ENCODE peak calls at places on chromosomes 13 and 19, in eight cellular contexts. Q is tibial artery, Y is OCI-LY7, B is IMR-90, I is adrenal gland, C is Panc1, U is heart left ventricle, W is HCT116. V is an unnamed sample.

GRCh38 chr19:43306097-43306496 is 36.8 kb upstream of the PSG9 start:
- DNase-seq in U (no peak), W (no peak), Y (no peak), Q (no peak), C (no peak), I (no peak), B (no peak), V (no peak)

GRCh38 chr19:2365201-2365970 is 5.3 kb downstream of the TMPRSS9 start:
- DNase-seq in W (no peak), U (no peak), I (no peak), B (no peak), C (no peak), Q (no peak), Y (no peak), V (peak)

GRCh38 chr13:74794582-74794981 is 660.4 kb upstream of the KLF12 start:
- DNase-seq in C (no peak), W (no peak), Y (no peak), U (no peak), B (no peak), Q (no peak), I (no peak), V (no peak)

GRCh38 chr13:34156841-34157365 is 339.0 kb downstream of the RFC3 start:
- DNase-seq in Q (peak), C (peak), Y (no peak), W (peak), B (peak), U (peak), I (peak), V (peak)

GRCh38 chr13:111175948-111176347 is 60.8 kb downstream of the ARHGEF7 start:
- DNase-seq in I (no peak), W (no peak), Y (no peak), B (no peak), C (no peak), U (no peak), Q (no peak), V (no peak)

GRCh38 chr13:26759907-26760834 is at the start of gene GPR12:
- DNase-seq in C (no peak), U (no peak), B (no peak), Y (no peak), Q (no peak), I (no peak), W (no peak), V (no peak)

GRCh38 chr19:46697142-46697960 is 19.6 kb downstream of the PRKD2 start:
- DNase-seq in C (no peak), B (peak), U (peak), Y (peak), I (peak), W (peak), Q (peak), V (peak)

GRCh38 chr19:45577111-45577905 is 7.3 kb downstream of the OPA3 start:
- DNase-seq in W (no peak), C (no peak), U (peak), I (peak), Y (no peak), B (peak), Q (no peak), V (no peak)

GRCh38 chr19:58063712-58064111 is 4.6 kb downstream of the ZNF135 start:
- DNase-seq in C (no peak), Q (no peak), W (no peak), U (no peak), B (no peak), I (no peak), Y (no peak), V (no peak)

GRCh38 chr13:36674337-36675212 is 755 bp downstream of the SERTM1 start:
- DNase-seq in Q (no peak), U (no peak), B (no peak), W (no peak), Y (no peak), C (no peak), I (no peak), V (no peak)

GRCh38 chr19:2477141-2477710 is 1.3 kb downstream of the GADD45B start:
- DNase-seq in Y (peak), B (peak), C (no peak), W (no peak), Q (peak), U (peak), I (peak), V (no peak)

GRCh38 chr19:29745253-29745652 is 30.2 kb upstream of the C19orf12 start:
- DNase-seq in Y (no peak), U (no peak), Q (no peak), W (no peak), C (no peak), I (no peak), B (no peak), V (peak)

GRCh38 chr19:14440049-14440448 is 6.9 kb downstream of the PKN1 start:
- DNase-seq in W (no peak), Q (peak), C (no peak), B (no peak), I (peak), Y (peak), U (peak), V (peak)

GRCh38 chr13:55653497-55653896 is 1487.2 kb upstream of the PRR20A start:
- DNase-seq in Y (no peak), Q (no peak), W (no peak), I (no peak), C (no peak), B (no peak), U (no peak), V (no peak)

DNA sequence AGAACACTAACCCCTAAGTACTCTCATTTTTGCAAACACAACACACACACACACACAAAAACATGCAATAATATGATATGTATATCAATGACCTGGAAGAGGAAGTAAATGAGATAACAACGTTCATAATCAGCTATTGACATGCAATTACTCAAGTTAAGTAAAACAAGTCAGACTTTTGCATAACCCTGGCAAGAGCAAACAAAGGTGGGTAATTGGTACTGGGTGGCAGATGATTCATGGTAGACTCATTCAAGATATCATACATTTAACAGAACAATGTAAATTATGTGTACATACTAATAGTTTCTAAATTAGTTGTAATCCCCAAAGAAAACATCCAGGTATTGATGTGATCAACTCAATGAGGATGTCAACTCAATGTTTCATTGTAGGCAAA is 508.8 kb downstream of the DACH1 start:
- DNase-seq in I (no peak), Y (no peak), W (no peak), Q (no peak), B (no peak), U (no peak), C (no peak), V (no peak)
- H3K27ac ChIP-seq in I (no peak), Y (no peak), W (no peak), Q (no peak), B (no peak), U (no peak), C (no peak), V (no peak)

GRCh38 chr19:5299137-5299536 is 41.5 kb downstream of the PTPRS start:
- DNase-seq in U (no peak), I (no peak), Y (no peak), C (no peak), B (no peak), W (no peak), Q (no peak), V (no peak)

GRCh38 chr19:5297272-5297669 is 43.3 kb downstream of the PTPRS start:
- DNase-seq in U (no peak), B (no peak), Y (no peak), W (no peak), C (no peak), Q (no peak), I (no peak), V (no peak)

GRCh38 chr19:5296021-5296420 is 44.6 kb downstream of the PTPRS start:
- DNase-seq in B (no peak), Y (no peak), C (no peak), U (no peak), Q (no peak), I (no peak), W (no peak), V (no peak)

GRCh38 chr19:5296457-5297271 is 43.9 kb downstream of the PTPRS start:
- DNase-seq in I (no peak), Y (no peak), C (no peak), B (no peak), U (no peak), Q (no peak), W (no peak), V (no peak)

DNA sequence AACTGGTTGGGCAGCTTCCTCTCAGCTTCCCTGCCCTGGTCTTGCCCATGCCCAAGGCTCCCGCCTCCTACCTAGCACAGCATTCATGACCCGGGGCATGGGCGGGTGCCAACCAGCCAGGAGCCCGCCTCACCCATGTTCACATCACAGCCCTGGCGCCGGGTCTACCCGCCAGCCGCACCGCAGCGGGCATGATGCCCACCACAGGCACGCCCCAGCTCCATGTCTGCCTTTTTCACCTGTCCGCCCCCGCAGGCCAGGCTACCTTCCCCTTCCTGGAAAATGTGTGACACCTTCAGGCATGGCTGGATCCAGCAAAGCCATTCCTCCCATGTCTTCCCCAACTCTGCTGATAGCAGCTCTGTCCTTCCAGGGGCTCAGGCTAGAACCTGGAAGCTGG is 42.1 kb downstream of the PTPRS start:
- DNase-seq in Y (no peak), Q (no peak), W (no peak), U (no peak), B (no peak), I (no peak), C (no peak), V (no peak)
- H3K27ac ChIP-seq in Y (no peak), Q (no peak), W (no peak), U (no peak), B (no peak), I (no peak), C (no peak), V (no peak)

DNA sequence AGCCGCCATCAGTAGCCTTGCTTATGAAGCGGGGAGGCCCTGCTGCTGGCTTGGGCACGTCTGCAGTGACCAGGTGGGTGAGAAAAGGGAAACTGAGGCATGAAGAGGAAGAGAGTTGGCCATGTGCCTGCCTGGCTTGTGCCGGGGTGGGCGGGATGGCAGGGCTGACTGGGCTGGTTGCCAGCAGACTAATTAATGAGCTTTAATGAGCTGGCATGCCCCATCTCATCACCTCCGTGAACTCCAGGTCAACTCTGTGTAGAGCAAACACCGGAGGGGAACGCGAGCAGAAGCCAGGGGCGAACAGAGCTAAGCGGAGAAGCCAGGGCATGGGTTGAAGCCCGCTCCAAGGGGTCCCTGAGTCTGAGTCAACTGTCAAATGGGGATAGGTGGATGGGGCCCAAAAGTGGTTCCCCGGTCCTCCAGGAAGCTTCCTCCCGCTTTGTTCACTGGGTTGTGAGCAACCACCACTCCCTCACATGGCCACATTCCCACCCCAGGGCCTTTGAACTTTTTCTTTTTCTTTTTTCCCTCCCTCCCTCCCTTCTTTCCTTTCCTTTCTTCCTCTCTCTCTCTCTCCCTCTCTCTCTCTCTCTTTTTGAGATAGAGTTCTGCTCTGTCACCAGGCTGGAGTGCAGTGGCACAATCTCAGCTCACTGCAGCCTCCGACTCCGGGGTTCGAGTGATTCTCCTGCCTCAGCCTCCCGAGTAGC is 8.7 kb downstream of the NR2F6 start:
- DNase-seq in I (no peak), B (no peak), Y (no peak), W (no peak), C (no peak), U (no peak), Q (no peak), V (no peak)
- H3K27ac ChIP-seq in I (peak), B (no peak), Y (peak), W (peak), C (peak), U (no peak), Q (peak), V (no peak)

DNA sequence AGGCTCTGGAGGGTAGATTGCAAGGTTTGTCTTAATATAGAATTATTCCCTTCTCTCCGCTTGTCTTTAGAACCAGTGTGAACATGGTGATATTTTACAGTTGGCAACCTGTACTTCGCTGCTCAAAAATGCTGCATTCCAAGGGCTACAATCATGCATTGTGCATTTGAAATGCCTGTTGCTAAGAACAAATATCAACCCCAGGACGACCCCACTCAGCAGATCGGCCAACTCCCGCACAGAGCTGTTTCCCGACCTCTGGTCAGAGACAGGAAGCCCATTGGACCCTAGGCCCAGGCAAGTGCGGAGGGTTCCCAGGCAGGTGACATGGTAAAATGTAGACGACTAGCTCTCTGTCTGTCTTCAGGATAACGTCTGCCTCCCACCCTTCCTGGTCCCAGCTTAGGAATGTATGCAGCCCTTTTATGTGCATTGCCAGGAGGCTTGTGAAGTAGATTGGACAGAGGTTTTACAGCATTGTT is 263.5 kb downstream of the FOXO1 start:
- DNase-seq in I (peak), W (no peak), U (no peak), C (no peak), Q (no peak), Y (no peak), B (peak), V (peak)
- H3K27ac ChIP-seq in I (peak), W (peak), U (no peak), C (no peak), Q (peak), Y (no peak), B (peak), V (peak)

GRCh38 chr19:49554701-49555181 is 25.6 kb downstream of the NOSIP start:
- DNase-seq in U (peak), Q (no peak), W (no peak), C (no peak), B (no peak), I (peak), Y (no peak), V (no peak)

GRCh38 chr19:49551531-49551930 is 23.7 kb downstream of the RCN3 start:
- DNase-seq in W (no peak), C (no peak), Y (no peak), I (no peak), U (no peak), Q (no peak), B (no peak), V (no peak)

GRCh38 chr19:49555600-49556411 is 24.6 kb downstream of the NOSIP start:
- DNase-seq in Y (peak), U (peak), W (peak), I (peak), Q (peak), B (no peak), C (no peak), V (peak)

GRCh38 chr19:49552749-49553148 is 24.9 kb downstream of the RCN3 start:
- DNase-seq in W (no peak), Q (no peak), U (no peak), I (no peak), C (no peak), B (no peak), Y (no peak), V (no peak)

DNA sequence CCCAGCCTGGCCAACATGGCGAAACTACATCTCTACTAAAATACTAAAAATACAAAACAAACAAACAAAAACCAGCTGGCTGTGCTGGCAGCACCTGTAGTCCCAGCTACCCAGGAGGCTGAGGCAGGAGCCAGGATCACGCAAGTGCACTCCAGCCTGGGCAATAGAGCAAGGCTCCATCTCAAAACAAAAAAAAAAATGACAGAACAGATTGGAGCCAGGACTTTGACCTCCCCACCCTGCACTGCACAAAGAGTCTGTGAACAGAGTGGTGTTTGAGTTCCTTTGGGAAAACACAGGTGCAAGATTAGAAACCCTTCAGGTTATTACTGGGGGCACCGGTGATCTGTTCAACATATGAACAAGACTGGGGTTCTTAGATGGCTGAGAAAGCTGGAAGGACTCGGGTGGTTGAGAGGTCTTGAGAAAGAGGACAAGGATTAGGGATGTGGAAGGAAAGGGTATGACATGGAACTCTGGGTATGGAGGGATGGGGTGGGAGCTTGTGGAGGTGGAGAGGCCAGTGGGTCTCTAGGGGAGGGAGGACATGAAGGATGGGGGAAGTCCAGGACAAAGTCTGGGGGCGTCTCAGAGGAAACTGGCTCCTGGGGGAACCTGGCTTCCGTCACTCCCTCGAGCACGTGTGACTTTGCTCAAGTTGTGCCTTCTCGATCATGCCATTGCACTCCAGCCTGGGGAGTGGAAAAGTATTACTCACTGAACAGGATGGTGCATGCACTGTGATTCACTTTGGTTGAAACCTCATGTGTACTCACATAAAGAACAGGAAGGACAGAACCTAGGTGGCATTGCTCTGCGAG is 25.9 kb downstream of the RCN3 start:
- DNase-seq in W (no peak), C (no peak), Q (no peak), I (peak), Y (no peak), B (peak), U (no peak), V (no peak)
- H3K27ac ChIP-seq in W (no peak), C (no peak), Q (no peak), I (peak), Y (no peak), B (no peak), U (no peak), V (no peak)

DNA sequence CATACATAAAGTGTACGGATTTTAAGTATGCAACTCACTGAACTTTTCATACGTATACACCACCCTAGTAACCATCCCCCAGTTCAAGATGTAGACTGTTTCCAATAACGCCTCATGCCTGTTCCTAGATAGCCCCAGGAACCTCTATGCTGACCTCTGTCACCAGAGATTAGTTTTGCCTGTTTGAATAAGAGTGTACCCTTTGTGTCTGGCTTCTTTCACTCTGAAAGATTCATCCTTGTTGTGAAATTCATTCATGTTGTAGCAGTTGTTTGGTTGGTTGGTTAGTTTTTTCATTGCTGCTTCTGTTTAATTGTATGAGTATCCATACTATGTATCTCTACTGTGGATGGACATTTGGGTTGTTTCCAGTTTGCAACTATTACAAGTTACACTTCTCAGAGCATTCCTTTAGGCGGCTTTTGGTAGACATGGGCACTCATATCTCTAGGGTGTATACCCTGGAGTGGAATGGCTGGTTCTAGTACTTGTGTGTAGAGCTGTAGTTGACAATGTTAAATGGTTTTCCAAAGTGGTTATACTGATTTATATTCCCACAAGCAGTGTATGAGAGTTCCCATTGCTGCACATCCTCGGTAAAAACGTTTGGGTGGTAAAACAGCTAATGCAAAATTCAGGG is 1.6 kb downstream of the RNASEH2B start:
- DNase-seq in W (no peak), C (no peak), U (no peak), Q (no peak), Y (peak), I (no peak), B (no peak), V (peak)
- H3K27ac ChIP-seq in W (peak), C (peak), U (no peak), Q (peak), Y (peak), I (peak), B (no peak), V (peak)

GRCh38 chr19:5666921-5667610 is 13.2 kb downstream of the MICOS13 start:
- DNase-seq in Y (no peak), W (no peak), I (no peak), B (no peak), U (no peak), Q (no peak), C (no peak), V (no peak)
- H3K27ac ChIP-seq in Y (no peak), W (no peak), I (no peak), B (no peak), U (no peak), Q (no peak), C (no peak), V (no peak)